ENCODE peak calls at places on chromosomes 1 and 21, in four cellular contexts. Y is NK-92 treated with Interleukin-12 subunit alpha and Interleukin-12 subunit beta, amount 100 ng/mL, for 24 hours; H is hypothalamus; G is activated naive CD8-positive, alpha-beta T cell treated with anti-CD3 and anti-CD28 coated beads, Interleukin-2, amount 50 U/mL, for 24 hours. K is an unnamed sample.
A peak's percentile ranks its signal among the peaks of the same experiment; 100 is the strongest.

GRCh38 chr1:241156231-241156965 is 200.6 kb downstream of the RGS7 start:
- DNase-seq in Y (peak; percentile 24), H (no peak), G (no peak), K (no peak)

GRCh38 chr1:45047032-45047431 is 35.0 kb downstream of the UROD start:
- DNase-seq in Y (no peak), H (no peak), G (no peak), K (no peak)

GRCh38 chr1:2019162-2019542 is at the start of gene GABRD:
- DNase-seq in Y (no peak), H (peak; percentile 27), G (no peak), K (peak; percentile 52)

GRCh38 chr1:229570891-229571516 is 12.5 kb upstream of the ABCB10 start:
- DNase-seq in Y (no peak), H (no peak), G (no peak), K (no peak)

GRCh38 chr1:91980663-91981062 is 31.5 kb downstream of the BRDT start:
- DNase-seq in Y (no peak), H (no peak), G (no peak), K (no peak)

GRCh38 chr1:212873518-212873917 is 15.4 kb downstream of the FLVCR1 start:
- DNase-seq in Y (no peak), H (no peak), G (no peak), K (no peak)

GRCh38 chr21:44929799-44930542 is 9.3 kb upstream of the ITGB2 start:
- DNase-seq in Y (no peak), H (no peak), G (no peak), K (no peak)

GRCh38 chr1:205907794-205908193 is 35.5 kb downstream of the SLC26A9 start:
- DNase-seq in Y (no peak), H (no peak), G (no peak), K (peak; percentile 56)

GRCh38 chr21:25313891-25314646 is 293.2 kb downstream of the MRPL39 start:
- DNase-seq in Y (no peak), H (no peak), G (no peak), K (no peak)

GRCh38 chr1:51284487-51284954 is 45.8 kb downstream of the TTC39A start:
- DNase-seq in Y (no peak), H (no peak), G (no peak), K (no peak)

GRCh38 chr1:35377553-35377952 is 109.0 kb downstream of the ZMYM4 start:
- DNase-seq in Y (no peak), H (no peak), G (no peak), K (no peak)

GRCh38 chr1:24605534-24606295 is 37.4 kb upstream of the SRRM1 start:
- DNase-seq in Y (no peak), H (no peak), G (no peak), K (no peak)

GRCh38 chr21:39804264-39804663 is 59.3 kb downstream of the IGSF5 start:
- DNase-seq in Y (no peak), H (no peak), G (no peak), K (no peak)

GRCh38 chr1:112957133-112957812 is 1.3 kb upstream of the SLC16A1 start:
- DNase-seq in Y (peak; percentile 62), H (no peak), G (peak; percentile 37), K (no peak)

GRCh38 chr1:160243767-160244166 is 18.6 kb downstream of the DCAF8 start:
- DNase-seq in Y (no peak), H (no peak), G (no peak), K (no peak)

GRCh38 chr1:225374996-225375395 is 52.8 kb downstream of the LBR start:
- DNase-seq in Y (no peak), H (no peak), G (no peak), K (no peak)

GRCh38 chr1:229792576-229792975 is 166.5 kb downstream of the URB2 start:
- DNase-seq in Y (no peak), H (no peak), G (no peak), K (no peak)

GRCh38 chr1:3692593-3692992 is 40.3 kb downstream of the TP73 start:
- DNase-seq in Y (no peak), H (no peak), G (no peak), K (no peak)

GRCh38 chr1:44759077-44759476 is 16.3 kb upstream of the RPS8 start:
- DNase-seq in Y (no peak), H (no peak), G (no peak), K (no peak)

GRCh38 chr1:44170281-44170823 is 28.9 kb upstream of the KLF18 start:
- DNase-seq in Y (no peak), H (no peak), G (no peak), K (no peak)

GRCh38 chr1:200108659-200109058 is 81.1 kb downstream of the NR5A2 start:
- DNase-seq in Y (no peak), H (no peak), G (no peak), K (no peak)

GRCh38 chr1:72439036-72439435 is 156.7 kb upstream of the NEGR1 start:
- DNase-seq in Y (no peak), H (no peak), G (no peak), K (no peak)

GRCh38 chr1:172356620-172357019 is 63.9 kb upstream of the C1orf105 start:
- DNase-seq in Y (no peak), H (no peak), G (no peak), K (no peak)

GRCh38 chr1:14880456-14881316 is 272.9 kb upstream of the TMEM51 start:
- DNase-seq in Y (no peak), H (no peak), G (no peak), K (no peak)

GRCh38 chr1:70083519-70083918 is 121.9 kb downstream of the LRRC40 start:
- DNase-seq in Y (no peak), H (no peak), G (no peak), K (no peak)

GRCh38 chr1:203325418-203326091 is 20.2 kb downstream of the BTG2 start:
- DNase-seq in Y (no peak), H (peak; percentile 69), G (no peak), K (no peak)

GRCh38 chr21:41680444-41681335 is 86.2 kb downstream of the RIPK4 start:
- DNase-seq in Y (no peak), H (no peak), G (no peak), K (no peak)

GRCh38 chr1:53511933-53512806 is 53.0 kb downstream of the DMRTB1 start:
- DNase-seq in Y (no peak), H (no peak), G (no peak), K (no peak)

GRCh38 chr1:25569599-25570458 is 26.4 kb downstream of the LDLRAP1 start:
- DNase-seq in Y (no peak), H (no peak), G (no peak), K (no peak)

GRCh38 chr1:9069324-9070100 is at the start of gene SLC2A5:
- DNase-seq in Y (no peak), H (peak; percentile 8), G (no peak), K (no peak)

GRCh38 chr1:171794085-171794484 is 12.6 kb downstream of the METTL13 start:
- DNase-seq in Y (peak; percentile 36), H (no peak), G (peak; percentile 41), K (no peak)

GRCh38 chr1:162389021-162389818 is 7.7 kb downstream of the C1orf226 start:
- DNase-seq in Y (no peak), H (no peak), G (no peak), K (no peak)

K was measured in endothelial cell.